ENCODE peak calls at places on chromosomes 12 and 14, in six cellular contexts. I is fibroblast of lung, O is fibroblast of mammary gland, E is astrocyte of the spinal cord, M is lung, G is amniotic stem cell. W is an unnamed sample.

GRCh38 chr12:13661005-13661887 is 320.2 kb downstream of the GRIN2B start:
- DNase-seq in O (peak), M (peak), E (peak), G (peak), I (peak), W (peak)

GRCh38 chr12:56941299-56942017 is 7.2 kb upstream of the SDR9C7 start:
- DNase-seq in M (no peak), I (peak), O (peak), G (no peak), E (peak), W (peak)

GRCh38 chr14:61730756-61731373 is 31.4 kb upstream of the SNAPC1 start:
- DNase-seq in O (no peak), E (no peak), I (no peak), M (no peak), G (no peak), W (no peak)

GRCh38 chr12:39605501-39605900 is 14.1 kb downstream of the ABCD2 start:
- DNase-seq in I (peak), M (no peak), G (no peak), O (peak), E (peak), W (no peak)

GRCh38 chr14:77406718-77407117 is 16.6 kb downstream of the NOXRED1 start:
- DNase-seq in O (no peak), I (peak), G (no peak), M (no peak), E (no peak), W (no peak)

GRCh38 chr12:117853600-117853999 is 115.2 kb downstream of the KSR2 start:
- DNase-seq in O (peak), G (no peak), E (no peak), M (peak), I (peak), W (peak)

GRCh38 chr12:4091001-4091789 is 182.4 kb upstream of the CCND2 start:
- DNase-seq in E (no peak), M (no peak), I (no peak), O (no peak), G (no peak), W (no peak)

GRCh38 chr14:68363401-68363800 is 429.5 kb downstream of the ZFP36L1 start:
- DNase-seq in I (no peak), G (no peak), E (no peak), O (no peak), M (no peak), W (no peak)

GRCh38 chr14:93792391-93792790 is 4.1 kb upstream of the PRIMA1 start:
- DNase-seq in I (no peak), E (no peak), O (no peak), G (no peak), M (no peak), W (no peak)

GRCh38 chr14:72164420-72165150 is 232.4 kb downstream of the RGS6 start:
- DNase-seq in E (no peak), G (no peak), I (no peak), M (no peak), O (no peak), W (no peak)

GRCh38 chr12:39764944-39765560 is 145.4 kb upstream of the ABCD2 start:
- DNase-seq in G (peak), M (no peak), I (peak), O (peak), E (peak), W (peak)

W was measured in RPMI7951.